ENCODE peak calls at places on chromosomes 7 and 10, in nine cellular contexts. One of them, this sample, is unnamed.

GRCh38 chr10:21327239-21327993 is 198.1 kb downstream of the SKIDA1 start:
- DNase-seq in hepatocyte: no peak
- DNase-seq in GM23248: no peak
- DNase-seq in lower leg skin: no peak
- DNase-seq in transverse colon: no peak
- DNase-seq in upper lobe of right lung: no peak
- DNase-seq in AG04450: no peak
- DNase-seq in heart right ventricle: no peak
- DNase-seq in astrocyte of the cerebellum: no peak
- DNase-seq in this sample: no peak

GRCh38 chr7:116231543-116232401 is 21.4 kb downstream of the TES start:
- DNase-seq in hepatocyte: peak
- DNase-seq in GM23248: peak
- DNase-seq in lower leg skin: no peak
- DNase-seq in transverse colon: no peak
- DNase-seq in upper lobe of right lung: no peak
- DNase-seq in AG04450: no peak
- DNase-seq in heart right ventricle: no peak
- DNase-seq in astrocyte of the cerebellum: no peak
- DNase-seq in this sample: no peak

GRCh38 chr7:74452748-74453320 is 872 bp upstream of the GTF2IRD1 start:
- DNase-seq in hepatocyte: peak
- DNase-seq in GM23248: peak
- DNase-seq in lower leg skin: no peak
- DNase-seq in transverse colon: peak
- DNase-seq in upper lobe of right lung: no peak
- DNase-seq in AG04450: no peak
- DNase-seq in heart right ventricle: no peak
- DNase-seq in astrocyte of the cerebellum: no peak
- DNase-seq in this sample: peak

GRCh38 chr10:1551636-1552338 is 185.5 kb downstream of the ADARB2 start:
- DNase-seq in hepatocyte: no peak
- DNase-seq in GM23248: no peak
- DNase-seq in lower leg skin: no peak
- DNase-seq in transverse colon: no peak
- DNase-seq in upper lobe of right lung: peak
- DNase-seq in AG04450: no peak
- DNase-seq in heart right ventricle: no peak
- DNase-seq in astrocyte of the cerebellum: no peak
- DNase-seq in this sample: no peak

GRCh38 chr7:31642681-31643115 is 44.3 kb upstream of the PPP1R17 start:
- DNase-seq in hepatocyte: no peak
- DNase-seq in GM23248: no peak
- DNase-seq in lower leg skin: no peak
- DNase-seq in transverse colon: no peak
- DNase-seq in upper lobe of right lung: no peak
- DNase-seq in AG04450: no peak
- DNase-seq in heart right ventricle: no peak
- DNase-seq in astrocyte of the cerebellum: no peak
- DNase-seq in this sample: no peak

GRCh38 chr10:51073461-51074237 is 638 bp upstream of the PRKG1 start:
- DNase-seq in hepatocyte: peak
- DNase-seq in GM23248: peak
- DNase-seq in lower leg skin: peak
- DNase-seq in transverse colon: peak
- DNase-seq in upper lobe of right lung: no peak
- DNase-seq in AG04450: no peak
- DNase-seq in heart right ventricle: peak
- DNase-seq in astrocyte of the cerebellum: no peak
- DNase-seq in this sample: peak

GRCh38 chr10:29689001-29689400 is 54.2 kb upstream of the SVIL start:
- DNase-seq in hepatocyte: no peak
- DNase-seq in GM23248: peak
- DNase-seq in lower leg skin: no peak
- DNase-seq in transverse colon: no peak
- DNase-seq in upper lobe of right lung: no peak
- DNase-seq in AG04450: no peak
- DNase-seq in heart right ventricle: no peak
- DNase-seq in astrocyte of the cerebellum: no peak
- DNase-seq in this sample: no peak

GRCh38 chr7:33805630-33806233 is 99.6 kb upstream of the BMPER start:
- DNase-seq in hepatocyte: peak
- DNase-seq in GM23248: peak
- DNase-seq in lower leg skin: no peak
- DNase-seq in transverse colon: no peak
- DNase-seq in upper lobe of right lung: no peak
- DNase-seq in AG04450: no peak
- DNase-seq in heart right ventricle: no peak
- DNase-seq in astrocyte of the cerebellum: no peak
- DNase-seq in this sample: no peak

GRCh38 chr10:480498-480927 is 209.0 kb downstream of the DIP2C start:
- DNase-seq in hepatocyte: no peak
- DNase-seq in GM23248: no peak
- DNase-seq in lower leg skin: peak
- DNase-seq in transverse colon: no peak
- DNase-seq in upper lobe of right lung: peak
- DNase-seq in AG04450: no peak
- DNase-seq in heart right ventricle: no peak
- DNase-seq in astrocyte of the cerebellum: no peak
- DNase-seq in this sample: peak

GRCh38 chr10:126598009-126598408 is 72.5 kb downstream of the C10orf90 start:
- DNase-seq in hepatocyte: peak
- DNase-seq in GM23248: peak
- DNase-seq in lower leg skin: no peak
- DNase-seq in transverse colon: peak
- DNase-seq in upper lobe of right lung: peak
- DNase-seq in AG04450: no peak
- DNase-seq in heart right ventricle: no peak
- DNase-seq in astrocyte of the cerebellum: no peak
- DNase-seq in this sample: no peak

GRCh38 chr7:108374899-108375298 is 81.3 kb downstream of the NRCAM start:
- DNase-seq in hepatocyte: no peak
- DNase-seq in GM23248: no peak
- DNase-seq in lower leg skin: no peak
- DNase-seq in transverse colon: no peak
- DNase-seq in upper lobe of right lung: no peak
- DNase-seq in AG04450: no peak
- DNase-seq in heart right ventricle: no peak
- DNase-seq in astrocyte of the cerebellum: no peak
- DNase-seq in this sample: no peak

GRCh38 chr7:100673942-100674431 is 447 bp downstream of the GNB2 start:
- DNase-seq in hepatocyte: peak
- DNase-seq in GM23248: peak
- DNase-seq in lower leg skin: peak
- DNase-seq in transverse colon: peak
- DNase-seq in upper lobe of right lung: peak
- DNase-seq in AG04450: no peak
- DNase-seq in heart right ventricle: peak
- DNase-seq in astrocyte of the cerebellum: no peak
- DNase-seq in this sample: peak

GRCh38 chr7:157694389-157694665 is 357.5 kb downstream of the DNAJB6 start:
- DNase-seq in hepatocyte: no peak
- DNase-seq in GM23248: no peak
- DNase-seq in lower leg skin: peak
- DNase-seq in transverse colon: no peak
- DNase-seq in upper lobe of right lung: no peak
- DNase-seq in AG04450: no peak
- DNase-seq in heart right ventricle: no peak
- DNase-seq in astrocyte of the cerebellum: no peak
- DNase-seq in this sample: no peak

GRCh38 chr7:157020514-157021070 is 10.1 kb upstream of the MNX1 start:
- DNase-seq in hepatocyte: peak
- DNase-seq in GM23248: no peak
- DNase-seq in lower leg skin: peak
- DNase-seq in transverse colon: no peak
- DNase-seq in upper lobe of right lung: peak
- DNase-seq in AG04450: no peak
- DNase-seq in heart right ventricle: no peak
- DNase-seq in astrocyte of the cerebellum: no peak
- DNase-seq in this sample: no peak

GRCh38 chr10:133420028-133420427 is 4.4 kb downstream of the SPRN start:
- DNase-seq in hepatocyte: peak
- DNase-seq in GM23248: no peak
- DNase-seq in lower leg skin: peak
- DNase-seq in transverse colon: no peak
- DNase-seq in upper lobe of right lung: no peak
- DNase-seq in AG04450: no peak
- DNase-seq in heart right ventricle: peak
- DNase-seq in astrocyte of the cerebellum: no peak
- DNase-seq in this sample: no peak

GRCh38 chr10:126661356-126661755 is 9.1 kb downstream of the C10orf90 start:
- DNase-seq in hepatocyte: no peak
- DNase-seq in GM23248: no peak
- DNase-seq in lower leg skin: no peak
- DNase-seq in transverse colon: no peak
- DNase-seq in upper lobe of right lung: no peak
- DNase-seq in AG04450: no peak
- DNase-seq in heart right ventricle: no peak
- DNase-seq in astrocyte of the cerebellum: no peak
- DNase-seq in this sample: no peak

GRCh38 chr10:87798082-87798481 is 19.9 kb downstream of the ATAD1 start:
- DNase-seq in hepatocyte: no peak
- DNase-seq in GM23248: no peak
- DNase-seq in lower leg skin: no peak
- DNase-seq in transverse colon: no peak
- DNase-seq in upper lobe of right lung: no peak
- DNase-seq in AG04450: no peak
- DNase-seq in heart right ventricle: no peak
- DNase-seq in astrocyte of the cerebellum: no peak
- DNase-seq in this sample: no peak

GRCh38 chr10:125060851-125061556 is 99.4 kb downstream of the CTBP2 start:
- DNase-seq in hepatocyte: peak
- DNase-seq in GM23248: peak
- DNase-seq in lower leg skin: peak
- DNase-seq in transverse colon: peak
- DNase-seq in upper lobe of right lung: peak
- DNase-seq in AG04450: peak
- DNase-seq in heart right ventricle: peak
- DNase-seq in astrocyte of the cerebellum: peak
- DNase-seq in this sample: peak

GRCh38 chr10:68559872-68560200 is 301 bp upstream of the TET1 start:
- DNase-seq in hepatocyte: no peak
- DNase-seq in GM23248: peak
- DNase-seq in lower leg skin: no peak
- DNase-seq in transverse colon: no peak
- DNase-seq in upper lobe of right lung: no peak
- DNase-seq in AG04450: no peak
- DNase-seq in heart right ventricle: no peak
- DNase-seq in astrocyte of the cerebellum: no peak
- DNase-seq in this sample: no peak

DNA sequence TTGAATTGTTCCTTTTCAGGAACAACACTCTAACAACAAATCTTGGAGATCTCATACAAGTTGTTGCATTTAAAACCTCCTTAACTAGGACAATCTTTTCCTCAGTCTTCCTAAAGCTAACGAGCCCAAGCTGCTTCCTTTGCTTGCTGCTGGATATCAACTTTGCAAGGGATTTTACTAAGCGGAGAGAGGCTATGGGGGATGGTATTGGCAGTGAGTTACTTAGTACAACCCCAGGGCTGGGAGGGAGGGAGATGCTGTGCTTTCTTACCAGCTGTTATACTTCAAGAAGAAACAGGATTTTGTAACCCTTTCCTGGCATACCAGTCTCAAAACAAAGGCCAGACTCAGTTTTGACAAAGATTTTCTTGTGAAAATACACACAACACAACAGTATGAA is 19.5 kb upstream of the COL1A2 start:
- DNase-seq in hepatocyte: peak
- DNase-seq in GM23248: peak
- DNase-seq in lower leg skin: peak
- DNase-seq in transverse colon: peak
- DNase-seq in upper lobe of right lung: no peak
- DNase-seq in AG04450: peak
- DNase-seq in heart right ventricle: no peak
- DNase-seq in astrocyte of the cerebellum: peak
- DNase-seq in this sample: no peak
- H3K4me3 ChIP-seq in hepatocyte: peak
- H3K4me3 ChIP-seq in GM23248: peak
- H3K4me3 ChIP-seq in lower leg skin: no peak
- H3K4me3 ChIP-seq in transverse colon: peak
- H3K4me3 ChIP-seq in upper lobe of right lung: peak
- H3K4me3 ChIP-seq in AG04450: peak
- H3K4me3 ChIP-seq in heart right ventricle: peak
- H3K4me3 ChIP-seq in astrocyte of the cerebellum: peak
- H3K4me3 ChIP-seq in this sample: no peak

DNA sequence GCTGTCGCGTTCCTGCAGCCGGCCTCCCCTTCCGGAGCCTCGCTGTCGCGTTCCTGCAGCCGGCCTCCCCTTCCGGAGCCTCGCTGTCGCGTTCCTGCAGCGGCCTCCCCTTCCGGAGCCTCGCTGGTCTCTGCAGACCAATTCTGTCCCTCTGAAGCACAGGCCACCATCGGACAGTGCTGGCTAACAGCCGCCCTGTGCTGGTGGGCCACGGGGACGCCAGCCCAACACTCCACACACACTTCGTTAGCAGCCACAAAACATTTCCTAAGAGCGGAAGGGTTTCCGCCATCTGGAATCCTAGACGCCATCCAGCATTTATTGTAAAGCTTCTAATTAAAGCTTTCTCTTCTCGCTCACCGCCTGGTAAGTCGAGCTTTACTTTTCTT is 11.2 kb downstream of the GPER1 start:
- DNase-seq in hepatocyte: no peak
- DNase-seq in GM23248: no peak
- DNase-seq in lower leg skin: no peak
- DNase-seq in transverse colon: no peak
- DNase-seq in upper lobe of right lung: no peak
- DNase-seq in AG04450: no peak
- DNase-seq in heart right ventricle: no peak
- DNase-seq in astrocyte of the cerebellum: no peak
- DNase-seq in this sample: no peak
- H3K4me3 ChIP-seq in hepatocyte: no peak
- H3K4me3 ChIP-seq in GM23248: no peak
- H3K4me3 ChIP-seq in lower leg skin: no peak
- H3K4me3 ChIP-seq in transverse colon: no peak
- H3K4me3 ChIP-seq in upper lobe of right lung: no peak
- H3K4me3 ChIP-seq in AG04450: no peak
- H3K4me3 ChIP-seq in heart right ventricle: no peak
- H3K4me3 ChIP-seq in astrocyte of the cerebellum: no peak
- H3K4me3 ChIP-seq in this sample: no peak

GRCh38 chr7:55326079-55326847 is 38.9 kb upstream of the LANCL2 start:
- DNase-seq in hepatocyte: no peak
- DNase-seq in GM23248: no peak
- DNase-seq in lower leg skin: no peak
- DNase-seq in transverse colon: no peak
- DNase-seq in upper lobe of right lung: no peak
- DNase-seq in AG04450: no peak
- DNase-seq in heart right ventricle: no peak
- DNase-seq in astrocyte of the cerebellum: no peak
- DNase-seq in this sample: no peak
- H3K4me3 ChIP-seq in hepatocyte: no peak
- H3K4me3 ChIP-seq in GM23248: no peak
- H3K4me3 ChIP-seq in lower leg skin: no peak
- H3K4me3 ChIP-seq in transverse colon: no peak
- H3K4me3 ChIP-seq in upper lobe of right lung: no peak
- H3K4me3 ChIP-seq in AG04450: no peak
- H3K4me3 ChIP-seq in heart right ventricle: no peak
- H3K4me3 ChIP-seq in astrocyte of the cerebellum: no peak
- H3K4me3 ChIP-seq in this sample: no peak

DNA sequence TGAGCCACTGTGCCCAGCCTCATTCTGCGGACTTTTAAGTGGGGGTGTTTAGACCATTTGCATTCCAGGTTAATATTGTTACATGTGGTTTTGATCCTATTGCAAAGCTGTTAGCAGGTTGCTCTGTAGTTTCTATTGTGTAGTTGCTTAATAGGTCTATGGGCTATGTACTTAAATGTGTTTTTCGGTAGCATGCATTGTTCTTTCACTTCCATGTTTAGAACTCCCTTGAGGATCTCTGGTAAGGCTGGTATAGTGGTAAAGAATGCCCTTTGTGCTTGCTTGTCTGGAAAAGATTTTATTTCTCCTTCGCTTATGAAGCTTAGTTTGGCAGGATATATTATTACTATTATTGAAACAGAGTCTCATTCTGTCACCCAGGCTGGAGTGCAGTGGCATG is 13.4 kb upstream of the LRRD1 start:
- DNase-seq in hepatocyte: no peak
- DNase-seq in GM23248: no peak
- DNase-seq in lower leg skin: no peak
- DNase-seq in transverse colon: no peak
- DNase-seq in upper lobe of right lung: no peak
- DNase-seq in AG04450: no peak
- DNase-seq in heart right ventricle: no peak
- DNase-seq in astrocyte of the cerebellum: no peak
- DNase-seq in this sample: no peak
- H3K4me3 ChIP-seq in hepatocyte: no peak
- H3K4me3 ChIP-seq in GM23248: no peak
- H3K4me3 ChIP-seq in lower leg skin: no peak
- H3K4me3 ChIP-seq in transverse colon: no peak
- H3K4me3 ChIP-seq in upper lobe of right lung: no peak
- H3K4me3 ChIP-seq in AG04450: no peak
- H3K4me3 ChIP-seq in heart right ventricle: no peak
- H3K4me3 ChIP-seq in astrocyte of the cerebellum: no peak
- H3K4me3 ChIP-seq in this sample: no peak

This sample was measured in adrenal gland.